ENCODE peak calls at places on chromosome 15, in ten cellular contexts. One of them, this sample, is unnamed.
A peak's percentile ranks its signal among the peaks of the same experiment; 100 is the strongest.

GRCh38 chr15:48520376-48521155 is 124.9 kb downstream of the FBN1 start:
- DNase-seq in IMR-90: no peak
- DNase-seq in A673: peak; percentile 11
- DNase-seq in left ventricle myocardium inferior: no peak
- DNase-seq in stomach: no peak
- DNase-seq in testis: no peak
- DNase-seq in OCI-LY7: no peak
- DNase-seq in astrocyte: no peak
- DNase-seq in colonic mucosa: no peak
- DNase-seq in transverse colon: no peak
- DNase-seq in this sample: no peak

GRCh38 chr15:57720861-57721260 is 14.3 kb downstream of the POLR2M start:
- DNase-seq in IMR-90: peak; percentile 18
- DNase-seq in A673: no peak
- DNase-seq in left ventricle myocardium inferior: no peak
- DNase-seq in stomach: no peak
- DNase-seq in testis: no peak
- DNase-seq in OCI-LY7: no peak
- DNase-seq in astrocyte: peak; percentile 64
- DNase-seq in colonic mucosa: no peak
- DNase-seq in transverse colon: no peak
- DNase-seq in this sample: no peak

GRCh38 chr15:22930782-22931484 is 49.2 kb downstream of the CYFIP1 start:
- DNase-seq in IMR-90: peak; percentile 27
- DNase-seq in A673: peak; percentile 24
- DNase-seq in left ventricle myocardium inferior: peak; percentile 46
- DNase-seq in stomach: peak; percentile 82
- DNase-seq in testis: peak; percentile 57
- DNase-seq in OCI-LY7: peak; percentile 32
- DNase-seq in astrocyte: peak; percentile 18
- DNase-seq in colonic mucosa: no peak
- DNase-seq in transverse colon: peak; percentile 56
- DNase-seq in this sample: no peak

GRCh38 chr15:58472821-58473581 is 41.2 kb downstream of the LIPC start:
- DNase-seq in IMR-90: peak; percentile 53
- DNase-seq in A673: peak; percentile 99
- DNase-seq in left ventricle myocardium inferior: no peak
- DNase-seq in stomach: no peak
- DNase-seq in testis: no peak
- DNase-seq in OCI-LY7: peak; percentile 24
- DNase-seq in astrocyte: peak; percentile 48
- DNase-seq in colonic mucosa: no peak
- DNase-seq in transverse colon: no peak
- DNase-seq in this sample: no peak

GRCh38 chr15:25783607-25784131 is 79.5 kb downstream of the ATP10A start:
- DNase-seq in IMR-90: peak; percentile 38
- DNase-seq in A673: peak; percentile 25
- DNase-seq in left ventricle myocardium inferior: no peak
- DNase-seq in stomach: no peak
- DNase-seq in testis: peak; percentile 51
- DNase-seq in OCI-LY7: peak; percentile 54
- DNase-seq in astrocyte: no peak
- DNase-seq in colonic mucosa: no peak
- DNase-seq in transverse colon: no peak
- DNase-seq in this sample: peak; percentile 33

GRCh38 chr15:47742334-47742733 is 25.0 kb downstream of the SEMA6D start:
- DNase-seq in IMR-90: no peak
- DNase-seq in A673: no peak
- DNase-seq in left ventricle myocardium inferior: no peak
- DNase-seq in stomach: no peak
- DNase-seq in testis: no peak
- DNase-seq in OCI-LY7: no peak
- DNase-seq in astrocyte: no peak
- DNase-seq in colonic mucosa: no peak
- DNase-seq in transverse colon: no peak
- DNase-seq in this sample: no peak

GRCh38 chr15:73617910-73618309 is 15.3 kb downstream of the NPTN start:
- DNase-seq in IMR-90: no peak
- DNase-seq in A673: peak; percentile 54
- DNase-seq in left ventricle myocardium inferior: no peak
- DNase-seq in stomach: no peak
- DNase-seq in testis: no peak
- DNase-seq in OCI-LY7: no peak
- DNase-seq in astrocyte: no peak
- DNase-seq in colonic mucosa: no peak
- DNase-seq in transverse colon: no peak
- DNase-seq in this sample: no peak

GRCh38 chr15:50627351-50628055 is 59.1 kb downstream of the TRPM7 start:
- DNase-seq in IMR-90: peak; percentile 50
- DNase-seq in A673: no peak
- DNase-seq in left ventricle myocardium inferior: no peak
- DNase-seq in stomach: no peak
- DNase-seq in testis: no peak
- DNase-seq in OCI-LY7: no peak
- DNase-seq in astrocyte: peak; percentile 34
- DNase-seq in colonic mucosa: no peak
- DNase-seq in transverse colon: no peak
- DNase-seq in this sample: no peak

GRCh38 chr15:43376017-43376705 is 5.3 kb downstream of the TUBGCP4 start:
- DNase-seq in IMR-90: peak; percentile 39
- DNase-seq in A673: peak; percentile 49
- DNase-seq in left ventricle myocardium inferior: no peak
- DNase-seq in stomach: no peak
- DNase-seq in testis: peak; percentile 33
- DNase-seq in OCI-LY7: peak; percentile 82
- DNase-seq in astrocyte: no peak
- DNase-seq in colonic mucosa: peak; percentile 27
- DNase-seq in transverse colon: peak; percentile 17
- DNase-seq in this sample: peak; percentile 45

GRCh38 chr15:32651229-32651837 is 9.8 kb downstream of the SCG5 start:
- DNase-seq in IMR-90: peak; percentile 73
- DNase-seq in A673: peak; percentile 74
- DNase-seq in left ventricle myocardium inferior: no peak
- DNase-seq in stomach: peak; percentile 56
- DNase-seq in testis: peak; percentile 69
- DNase-seq in OCI-LY7: peak; percentile 63
- DNase-seq in astrocyte: no peak
- DNase-seq in colonic mucosa: peak; percentile 64
- DNase-seq in transverse colon: peak; percentile 42
- DNase-seq in this sample: peak; percentile 79

GRCh38 chr15:51160484-51160883 is 65.8 kb upstream of the TNFAIP8L3 start:
- DNase-seq in IMR-90: no peak
- DNase-seq in A673: no peak
- DNase-seq in left ventricle myocardium inferior: no peak
- DNase-seq in stomach: no peak
- DNase-seq in testis: peak; percentile 68
- DNase-seq in OCI-LY7: no peak
- DNase-seq in astrocyte: no peak
- DNase-seq in colonic mucosa: no peak
- DNase-seq in transverse colon: no peak
- DNase-seq in this sample: no peak

DNA sequence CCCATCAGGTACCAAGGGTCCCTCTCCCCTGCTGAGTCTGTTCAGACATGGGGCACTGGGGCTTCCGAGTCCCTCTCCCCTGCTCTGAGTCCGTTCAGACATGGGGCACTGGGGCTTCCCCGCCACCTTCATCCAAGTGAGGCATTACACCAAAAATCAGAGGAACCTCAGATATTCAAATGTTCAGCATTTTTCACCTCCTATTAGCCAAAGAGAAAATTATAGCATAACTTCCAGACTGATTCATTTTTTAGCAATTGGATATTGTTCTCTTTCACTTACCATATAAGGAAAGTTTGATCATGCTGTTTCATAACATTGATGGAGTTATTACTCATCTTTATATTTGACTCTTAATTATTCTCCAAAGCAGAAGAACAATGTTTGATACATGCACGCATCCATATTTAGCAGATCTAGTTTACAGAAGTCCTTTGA is 213.9 kb downstream of the MTHFS start:
- DNase-seq in IMR-90: peak; percentile 47
- DNase-seq in A673: no peak
- DNase-seq in left ventricle myocardium inferior: no peak
- DNase-seq in stomach: no peak
- DNase-seq in testis: no peak
- DNase-seq in OCI-LY7: no peak
- DNase-seq in astrocyte: peak; percentile 65
- DNase-seq in colonic mucosa: no peak
- DNase-seq in transverse colon: no peak
- DNase-seq in this sample: no peak
- H3K4me1 ChIP-seq in IMR-90: peaks cover 5% of the 10 kb centered on the region
- H3K4me1 ChIP-seq in A673: no peaks in the 10 kb centered on the region
- H3K4me1 ChIP-seq in left ventricle myocardium inferior: peaks cover 11% of the 10 kb centered on the region
- H3K4me1 ChIP-seq in stomach: peaks cover 5% of the 10 kb centered on the region
- H3K4me1 ChIP-seq in testis: peaks cover 5% of the 10 kb centered on the region
- H3K4me1 ChIP-seq in OCI-LY7: no peaks in the 10 kb centered on the region
- H3K4me1 ChIP-seq in astrocyte: peaks cover 30% of the 10 kb centered on the region
- H3K4me1 ChIP-seq in colonic mucosa: no peaks in the 10 kb centered on the region
- H3K4me1 ChIP-seq in transverse colon: no peaks in the 10 kb centered on the region
- H3K4me1 ChIP-seq in this sample: no peaks in the 10 kb centered on the region

GRCh38 chr15:68206711-68207151 is 1.6 kb upstream of the CALML4 start:
- DNase-seq in IMR-90: no peak
- DNase-seq in A673: no peak
- DNase-seq in left ventricle myocardium inferior: no peak
- DNase-seq in stomach: peak; percentile 19
- DNase-seq in testis: no peak
- DNase-seq in OCI-LY7: no peak
- DNase-seq in astrocyte: no peak
- DNase-seq in colonic mucosa: no peak
- DNase-seq in transverse colon: no peak
- DNase-seq in this sample: no peak

GRCh38 chr15:68208641-68209240 is 3.6 kb upstream of the CALML4 start:
- DNase-seq in IMR-90: no peak
- DNase-seq in A673: no peak
- DNase-seq in left ventricle myocardium inferior: no peak
- DNase-seq in stomach: no peak
- DNase-seq in testis: no peak
- DNase-seq in OCI-LY7: peak; percentile 69
- DNase-seq in astrocyte: no peak
- DNase-seq in colonic mucosa: no peak
- DNase-seq in transverse colon: no peak
- DNase-seq in this sample: no peak

GRCh38 chr15:68209272-68209671 is 4.1 kb upstream of the CALML4 start:
- DNase-seq in IMR-90: no peak
- DNase-seq in A673: no peak
- DNase-seq in left ventricle myocardium inferior: peak; percentile 2
- DNase-seq in stomach: no peak
- DNase-seq in testis: no peak
- DNase-seq in OCI-LY7: no peak
- DNase-seq in astrocyte: no peak
- DNase-seq in colonic mucosa: no peak
- DNase-seq in transverse colon: no peak
- DNase-seq in this sample: no peak

GRCh38 chr15:68207176-68207935 is 2.2 kb upstream of the CALML4 start:
- DNase-seq in IMR-90: no peak
- DNase-seq in A673: no peak
- DNase-seq in left ventricle myocardium inferior: no peak
- DNase-seq in stomach: peak; percentile 23
- DNase-seq in testis: no peak
- DNase-seq in OCI-LY7: no peak
- DNase-seq in astrocyte: no peak
- DNase-seq in colonic mucosa: no peak
- DNase-seq in transverse colon: no peak
- DNase-seq in this sample: no peak

GRCh38 chr15:68208136-68208535 is 3.0 kb upstream of the CALML4 start:
- DNase-seq in IMR-90: no peak
- DNase-seq in A673: no peak
- DNase-seq in left ventricle myocardium inferior: no peak
- DNase-seq in stomach: peak; percentile 22
- DNase-seq in testis: no peak
- DNase-seq in OCI-LY7: no peak
- DNase-seq in astrocyte: no peak
- DNase-seq in colonic mucosa: no peak
- DNase-seq in transverse colon: no peak
- DNase-seq in this sample: no peak
- H3K27ac ChIP-seq in IMR-90: no peak overlapping the region
- H3K27ac ChIP-seq in A673: peak overlapping the region; percentile 40
- H3K27ac ChIP-seq in left ventricle myocardium inferior: no peak overlapping the region
- H3K27ac ChIP-seq in stomach: peak overlapping the region; percentile 29
- H3K27ac ChIP-seq in testis: no peak overlapping the region
- H3K27ac ChIP-seq in OCI-LY7: peak overlapping the region; percentile 85
- H3K27ac ChIP-seq in astrocyte: no peak overlapping the region
- H3K27ac ChIP-seq in colonic mucosa: no peak overlapping the region
- H3K27ac ChIP-seq in transverse colon: no peak overlapping the region
- H3K27ac ChIP-seq in this sample: no peak overlapping the region

GRCh38 chr15:56323435-56323834 is 41.8 kb upstream of the TEX9 start:
- DNase-seq in IMR-90: no peak
- DNase-seq in A673: no peak
- DNase-seq in left ventricle myocardium inferior: no peak
- DNase-seq in stomach: no peak
- DNase-seq in testis: no peak
- DNase-seq in OCI-LY7: no peak
- DNase-seq in astrocyte: no peak
- DNase-seq in colonic mucosa: no peak
- DNase-seq in transverse colon: no peak
- DNase-seq in this sample: no peak
- H3K4me1 ChIP-seq in IMR-90: no peaks in the 10 kb centered on the region
- H3K4me1 ChIP-seq in A673: no peaks in the 10 kb centered on the region
- H3K4me1 ChIP-seq in left ventricle myocardium inferior: no peaks in the 10 kb centered on the region
- H3K4me1 ChIP-seq in stomach: no peaks in the 10 kb centered on the region
- H3K4me1 ChIP-seq in testis: no peaks in the 10 kb centered on the region
- H3K4me1 ChIP-seq in OCI-LY7: no peaks in the 10 kb centered on the region
- H3K4me1 ChIP-seq in astrocyte: no peaks in the 10 kb centered on the region
- H3K4me1 ChIP-seq in colonic mucosa: no peaks in the 10 kb centered on the region
- H3K4me1 ChIP-seq in transverse colon: no peaks in the 10 kb centered on the region
- H3K4me1 ChIP-seq in this sample: no peaks in the 10 kb centered on the region

GRCh38 chr15:89362203-89363101 is 27.8 kb upstream of the POLG start:
- DNase-seq in IMR-90: no peak
- DNase-seq in A673: peak; percentile 34
- DNase-seq in left ventricle myocardium inferior: no peak
- DNase-seq in stomach: no peak
- DNase-seq in testis: no peak
- DNase-seq in OCI-LY7: no peak
- DNase-seq in astrocyte: no peak
- DNase-seq in colonic mucosa: no peak
- DNase-seq in transverse colon: no peak
- DNase-seq in this sample: no peak

GRCh38 chr15:89363133-89363532 is 28.5 kb upstream of the POLG start:
- DNase-seq in IMR-90: no peak
- DNase-seq in A673: no peak
- DNase-seq in left ventricle myocardium inferior: no peak
- DNase-seq in stomach: no peak
- DNase-seq in testis: no peak
- DNase-seq in OCI-LY7: no peak
- DNase-seq in astrocyte: no peak
- DNase-seq in colonic mucosa: no peak
- DNase-seq in transverse colon: no peak
- DNase-seq in this sample: no peak

GRCh38 chr15:89360294-89360971 is 25.8 kb upstream of the POLG start:
- DNase-seq in IMR-90: no peak
- DNase-seq in A673: no peak
- DNase-seq in left ventricle myocardium inferior: no peak
- DNase-seq in stomach: no peak
- DNase-seq in testis: no peak
- DNase-seq in OCI-LY7: no peak
- DNase-seq in astrocyte: no peak
- DNase-seq in colonic mucosa: no peak
- DNase-seq in transverse colon: no peak
- DNase-seq in this sample: no peak

GRCh38 chr15:89359471-89360293 is 25.1 kb upstream of the POLG start:
- DNase-seq in IMR-90: no peak
- DNase-seq in A673: no peak
- DNase-seq in left ventricle myocardium inferior: no peak
- DNase-seq in stomach: no peak
- DNase-seq in testis: no peak
- DNase-seq in OCI-LY7: no peak
- DNase-seq in astrocyte: no peak
- DNase-seq in colonic mucosa: no peak
- DNase-seq in transverse colon: no peak
- DNase-seq in this sample: no peak

GRCh38 chr15:89361451-89362202 is 27.0 kb upstream of the POLG start:
- DNase-seq in IMR-90: peak; percentile 52
- DNase-seq in A673: peak; percentile 75
- DNase-seq in left ventricle myocardium inferior: peak; percentile 61
- DNase-seq in stomach: peak; percentile 59
- DNase-seq in testis: peak; percentile 74
- DNase-seq in OCI-LY7: no peak
- DNase-seq in astrocyte: peak; percentile 39
- DNase-seq in colonic mucosa: peak; percentile 53
- DNase-seq in transverse colon: peak; percentile 46
- DNase-seq in this sample: peak; percentile 75
- H3K27ac ChIP-seq in IMR-90: no peak overlapping the region
- H3K27ac ChIP-seq in A673: no peak overlapping the region
- H3K27ac ChIP-seq in left ventricle myocardium inferior: no peak overlapping the region
- H3K27ac ChIP-seq in stomach: no peak overlapping the region
- H3K27ac ChIP-seq in testis: no peak overlapping the region
- H3K27ac ChIP-seq in OCI-LY7: no peak overlapping the region
- H3K27ac ChIP-seq in astrocyte: no peak overlapping the region
- H3K27ac ChIP-seq in colonic mucosa: no peak overlapping the region
- H3K27ac ChIP-seq in transverse colon: no peak overlapping the region
- H3K27ac ChIP-seq in this sample: no peak overlapping the region